ENCODE peak calls at places on chromosomes 11 and 22, in four cellular contexts. Y is bronchial epithelial cell, B is HAP-1, O is epithelial cell of esophagus. U is an unnamed sample.

GRCh38 chr11:132445966-132446365 is 1075.6 kb downstream of the NTM start:
- DNase-seq in Y (no peak), B (no peak), O (no peak), U (no peak)

GRCh38 chr11:121592708-121593107 is 139.9 kb upstream of the SORL1-AS1 start:
- DNase-seq in Y (no peak), B (no peak), O (no peak), U (no peak)

GRCh38 chr11:118201966-118202365 is 22.8 kb downstream of the JAML start:
- DNase-seq in Y (no peak), B (no peak), O (no peak), U (no peak)

GRCh38 chr11:121890377-121890776 is 225.6 kb downstream of the BLID start:
- DNase-seq in Y (no peak), B (no peak), O (peak; percentile 23), U (no peak)

GRCh38 chr11:55942785-55943392 is 6.7 kb upstream of the OR5I1 start:
- DNase-seq in Y (peak; percentile 61), B (no peak), O (peak; percentile 57), U (no peak)

GRCh38 chr11:12715131-12715530 is 40.9 kb downstream of the TEAD1 start:
- DNase-seq in Y (no peak), B (no peak), O (no peak), U (no peak)

GRCh38 chr11:33344611-33345010 is 87.4 kb downstream of the HIPK3 start:
- DNase-seq in Y (no peak), B (no peak), O (no peak), U (no peak)

GRCh38 chr11:3152471-3153110 is 12.5 kb downstream of the OSBPL5 start:
- DNase-seq in Y (no peak), B (no peak), O (no peak), U (no peak)

GRCh38 chr11:62345862-62346261 is 8.6 kb downstream of the ASRGL1 start:
- DNase-seq in Y (no peak), B (no peak), O (no peak), U (no peak)

GRCh38 chr22:27065259-27065658 is 407.9 kb downstream of the MIAT start:
- DNase-seq in Y (no peak), B (no peak), O (no peak), U (no peak)

GRCh38 chr11:38612701-38613100 is 2014.7 kb upstream of the RAG2 start:
- DNase-seq in Y (no peak), B (no peak), O (no peak), U (no peak)

GRCh38 chr11:110463153-110463552 is 33.4 kb downstream of the FDX1 start:
- DNase-seq in Y (peak; percentile 45), B (peak; percentile 59), O (peak; percentile 60), U (no peak)

GRCh38 chr11:61577383-61578118 is 3.3 kb downstream of the SYT7 start:
- DNase-seq in Y (no peak), B (no peak), O (no peak), U (no peak)

GRCh38 chr22:19867617-19868016 is 12.9 kb upstream of the GNB1L start:
- DNase-seq in Y (no peak), B (no peak), O (no peak), U (peak; percentile 28)

GRCh38 chr11:134489728-134490127 is 77.7 kb upstream of the B3GAT1 start:
- DNase-seq in Y (no peak), B (no peak), O (no peak), U (no peak)

GRCh38 chr22:43994006-43994405 is 30.1 kb upstream of the PARVB start:
- DNase-seq in Y (no peak), B (no peak), O (no peak), U (peak; percentile 53)

GRCh38 chr11:3170756-3171670 is 5.9 kb upstream of the OSBPL5 start:
- DNase-seq in Y (no peak), B (no peak), O (no peak), U (no peak)

GRCh38 chr11:33376331-33377099 is 119.3 kb downstream of the HIPK3 start:
- DNase-seq in Y (no peak), B (peak; percentile 13), O (peak; percentile 28), U (no peak)

GRCh38 chr11:83272627-83273026 is 13.5 kb downstream of the CCDC90B start:
- DNase-seq in Y (peak; percentile 32), B (no peak), O (peak; percentile 34), U (no peak)

GRCh38 chr11:83280256-83280655 is 5.9 kb downstream of the CCDC90B start:
- DNase-seq in Y (no peak), B (no peak), O (no peak), U (no peak)

GRCh38 chr11:83282084-83282716 is 4.0 kb downstream of the CCDC90B start:
- DNase-seq in Y (no peak), B (no peak), O (no peak), U (no peak)

GRCh38 chr11:83275888-83276641 is 10.1 kb downstream of the CCDC90B start:
- DNase-seq in Y (no peak), B (no peak), O (no peak), U (no peak)

DNA sequence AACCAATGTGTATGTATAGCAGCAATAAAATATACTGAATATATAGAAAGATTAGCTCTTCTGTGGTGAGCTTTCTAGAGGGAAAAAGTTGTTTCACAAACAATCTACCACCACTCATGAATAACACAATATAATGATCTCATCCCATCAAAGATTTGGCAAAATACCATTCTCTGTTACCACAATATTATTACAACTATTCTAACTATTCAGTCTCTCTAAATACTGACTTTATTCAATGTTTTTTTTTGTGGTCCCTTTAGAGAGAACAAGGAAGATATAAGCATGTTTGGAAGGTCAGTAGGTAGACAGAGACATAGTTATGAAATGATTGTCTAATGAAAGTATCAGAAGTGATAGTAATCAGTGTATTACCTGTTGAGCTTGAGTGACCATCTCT is 7.8 kb downstream of the CCDC90B start:
- DNase-seq in Y (no peak), B (no peak), O (no peak), U (no peak)
- H3K4me3 ChIP-seq in Y (no peak overlapping the region), B (no peak overlapping the region), O (no peak overlapping the region), U (no peak overlapping the region)

GRCh38 chr11:127000291-127000968 is at the start of gene KIRREL3:
- DNase-seq in Y (no peak), B (no peak), O (no peak), U (no peak)

GRCh38 chr11:127002669-127003259 is 2.2 kb upstream of the KIRREL3 start:
- DNase-seq in Y (no peak), B (no peak), O (no peak), U (no peak)

GRCh38 chr11:127006311-127006710 is 5.7 kb upstream of the KIRREL3 start:
- DNase-seq in Y (no peak), B (no peak), O (no peak), U (no peak)

GRCh38 chr11:127000991-127001390 is 421 bp upstream of the KIRREL3 start:
- DNase-seq in Y (no peak), B (no peak), O (no peak), U (no peak)

DNA sequence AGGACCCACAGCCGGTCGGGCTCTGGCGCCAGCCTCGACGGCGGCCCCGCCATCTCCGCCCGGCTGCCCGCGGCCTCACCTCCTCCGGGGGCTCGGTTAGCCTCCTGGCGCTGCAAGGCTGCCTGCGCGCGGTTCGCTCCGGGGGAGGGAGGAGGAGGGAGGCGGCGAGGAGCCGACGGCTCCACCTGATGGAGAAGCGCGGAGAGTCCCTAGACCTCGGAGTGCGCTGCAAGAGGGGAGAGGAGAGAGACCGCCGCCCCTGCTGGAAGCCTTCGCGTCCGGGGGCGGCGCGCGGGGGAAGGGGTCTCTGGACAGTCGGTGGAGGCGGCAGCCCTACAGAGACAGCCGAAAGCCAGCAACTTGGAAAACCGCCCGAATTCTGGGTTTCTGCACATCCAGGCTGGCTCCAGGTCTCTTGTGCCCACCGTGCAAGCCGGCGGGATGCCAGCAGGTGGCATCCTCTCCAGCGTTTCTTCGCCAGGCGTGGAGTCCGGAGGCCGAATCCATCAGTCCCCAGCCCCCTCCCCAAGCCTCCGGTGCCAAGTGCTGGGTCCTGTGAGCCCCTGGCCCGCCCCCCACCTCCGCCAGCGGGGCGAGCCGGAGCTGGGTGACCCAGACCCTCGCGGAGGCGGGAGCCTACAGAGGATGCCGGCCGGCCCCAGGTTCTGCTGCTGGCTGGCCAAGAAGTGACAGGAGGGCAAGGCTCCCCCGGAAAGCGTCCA is 2.9 kb upstream of the KIRREL3 start:
- DNase-seq in Y (no peak), B (peak; percentile 41), O (peak; percentile 14), U (no peak)
- H3K4me3 ChIP-seq in Y (no peak overlapping the region), B (no peak overlapping the region), O (no peak overlapping the region), U (peak overlapping the region; percentile 24)

GRCh38 chr11:20030472-20030871 is 129.8 kb downstream of the DBX1 start:
- DNase-seq in Y (no peak), B (no peak), O (no peak), U (no peak)
- H3K4me3 ChIP-seq in Y (no peak overlapping the region), B (no peak overlapping the region), O (no peak overlapping the region), U (no peak overlapping the region)

GRCh38 chr11:73028621-73029020 is 113.5 kb downstream of the FCHSD2 start:
- DNase-seq in Y (no peak), B (no peak), O (no peak), U (no peak)
- H3K4me3 ChIP-seq in Y (no peak overlapping the region), B (no peak overlapping the region), O (no peak overlapping the region), U (no peak overlapping the region)

GRCh38 chr11:74749965-74750296 is 1.3 kb downstream of the RNF169 start:
- DNase-seq in Y (no peak), B (peak; percentile 20), O (no peak), U (no peak)

GRCh38 chr11:74756571-74756970 is 7.9 kb downstream of the RNF169 start:
- DNase-seq in Y (no peak), B (no peak), O (no peak), U (no peak)

GRCh38 chr11:74754507-74755255 is 6.0 kb downstream of the RNF169 start:
- DNase-seq in Y (peak; percentile 98), B (no peak), O (peak; percentile 91), U (no peak)

DNA sequence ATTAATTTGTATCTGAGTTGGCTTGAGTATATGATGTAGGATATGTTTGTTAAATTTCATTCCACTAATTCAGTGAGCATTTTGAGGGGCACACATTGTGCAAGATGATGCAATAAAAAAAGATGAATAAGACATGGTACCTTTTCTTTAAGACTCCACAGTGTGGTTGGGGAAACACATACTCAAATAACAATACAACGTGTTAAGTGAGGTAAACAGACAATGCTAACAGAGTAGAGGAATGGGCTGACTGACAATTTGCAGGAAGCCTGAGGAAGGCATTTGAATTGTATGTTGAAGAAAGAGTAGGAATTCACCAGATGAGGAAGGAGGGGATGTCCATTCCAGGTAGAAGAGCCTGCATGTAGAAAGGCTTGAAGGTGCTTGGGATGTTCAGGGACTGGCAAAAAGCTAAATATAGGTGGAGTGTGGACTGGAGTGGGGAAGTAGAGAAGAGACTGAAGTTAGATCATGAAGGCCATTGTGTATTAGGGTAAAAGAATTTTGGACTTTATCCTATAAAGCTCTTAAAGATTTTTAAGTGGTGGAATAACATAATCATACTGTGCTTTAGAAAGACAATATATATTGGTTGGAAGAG is 6.8 kb downstream of the RNF169 start:
- DNase-seq in Y (peak; percentile 49), B (no peak), O (no peak), U (no peak)
- H3K4me3 ChIP-seq in Y (no peak overlapping the region), B (no peak overlapping the region), O (no peak overlapping the region), U (no peak overlapping the region)

GRCh38 chr22:21592422-21592821 is 24.9 kb downstream of the UBE2L3 start:
- DNase-seq in Y (no peak), B (no peak), O (no peak), U (no peak)
- H3K4me3 ChIP-seq in Y (no peak overlapping the region), B (no peak overlapping the region), O (no peak overlapping the region), U (no peak overlapping the region)

U was measured in sigmoid colon.